ENCODE peak calls at places on chromosomes 5 and 9, in nine cellular contexts. P, R, J, Z, O, Q, D, K and N are unnamed samples.

GRCh38 chr5:102527547-102527946 is 28.7 kb upstream of the SLCO6A1 start:
- DNase-seq in Q (no peak), K (no peak), O (no peak), R (no peak), Z (no peak), D (no peak), P (no peak), J (no peak), N (no peak)

GRCh38 chr5:103793595-103794182 is 231.1 kb upstream of the NUDT12 start:
- DNase-seq in J (no peak), P (no peak), R (no peak), K (no peak), O (no peak), D (no peak), Q (no peak), Z (no peak), N (no peak)

GRCh38 chr5:5295361-5295760 is 127.1 kb upstream of the ICE1 start:
- DNase-seq in Z (no peak), O (no peak), J (no peak), P (no peak), D (no peak), Q (no peak), K (no peak), R (no peak), N (no peak)

GRCh38 chr5:25688156-25688555 is 1043.4 kb upstream of the CDH10 start:
- DNase-seq in K (no peak), Z (no peak), J (no peak), R (no peak), Q (no peak), O (no peak), D (no peak), P (no peak), N (no peak)

GRCh38 chr5:41869150-41869738 is 981 bp downstream of the OXCT1 start:
- DNase-seq in P (no peak), R (peak; percentile 31), D (peak; percentile 8), Z (peak; percentile 40), K (peak; percentile 41), O (peak; percentile 91), J (no peak), Q (peak; percentile 36), N (peak; percentile 29)

GRCh38 chr9:91405343-91406077 is 18.1 kb downstream of the NFIL3 start:
- DNase-seq in Q (no peak), O (no peak), P (no peak), R (no peak), K (no peak), J (no peak), Z (no peak), D (no peak), N (no peak)

GRCh38 chr5:169431386-169431785 is 130.4 kb upstream of the SLIT3 start:
- DNase-seq in Z (peak; percentile 84), K (no peak), R (no peak), J (no peak), D (no peak), Q (no peak), P (no peak), O (no peak), N (no peak)

GRCh38 chr5:1300581-1301083 is 5.8 kb upstream of the TERT start:
- DNase-seq in O (no peak), P (no peak), Q (no peak), Z (no peak), R (no peak), J (no peak), K (no peak), D (no peak), N (no peak)

GRCh38 chr5:399296-400281 is 43.4 kb upstream of the EXOC3 start:
- DNase-seq in D (no peak), Q (peak; percentile 79), Z (peak; percentile 87), P (no peak), O (peak; percentile 91), J (no peak), K (peak; percentile 94), R (no peak), N (peak; percentile 78)

GRCh38 chr5:422323-423232 is 20.4 kb upstream of the EXOC3 start:
- DNase-seq in P (no peak), J (no peak), O (no peak), R (no peak), D (no peak), Z (no peak), K (no peak), Q (no peak), N (no peak)

GRCh38 chr5:90632799-90633198 is 74.2 kb downstream of the ADGRV1 start:
- DNase-seq in K (no peak), Z (no peak), O (no peak), Q (no peak), J (no peak), R (no peak), D (no peak), P (no peak), N (no peak)

GRCh38 chr5:97991236-97991635 is 782.2 kb upstream of the RGMB start:
- DNase-seq in J (no peak), Z (no peak), R (no peak), O (no peak), P (no peak), Q (no peak), D (no peak), K (no peak), N (no peak)

GRCh38 chr9:16985559-16986348 is 115.3 kb upstream of the BNC2 start:
- DNase-seq in K (peak; percentile 37), R (no peak), Z (peak; percentile 26), P (no peak), O (no peak), Q (no peak), J (no peak), D (no peak), N (no peak)

GRCh38 chr9:131635285-131635684 is 90.0 kb downstream of the PRRT1B start:
- DNase-seq in K (peak; percentile 96), J (peak; percentile 48), Q (peak; percentile 78), Z (peak; percentile 96), D (peak; percentile 63), R (no peak), P (no peak), O (peak; percentile 80), N (peak; percentile 87)

GRCh38 chr9:112261133-112261532 is 72.3 kb downstream of the PTBP3 start:
- DNase-seq in O (no peak), Z (no peak), K (no peak), D (no peak), R (no peak), P (no peak), Q (no peak), J (no peak), N (no peak)

GRCh38 chr5:179870403-179870903 is 11.8 kb upstream of the MRNIP start:
- DNase-seq in O (peak; percentile 85), R (peak; percentile 30), J (no peak), K (no peak), P (no peak), D (no peak), Q (peak; percentile 34), Z (no peak), N (peak; percentile 28)

GRCh38 chr9:14423816-14424261 is 109.9 kb upstream of the NFIB start:
- DNase-seq in R (no peak), J (no peak), O (no peak), K (peak; percentile 45), Z (peak; percentile 51), D (no peak), Q (no peak), P (no peak), N (no peak)

GRCh38 chr9:129359871-129360536 is 181.9 kb upstream of the IER5L start:
- DNase-seq in Q (no peak), K (no peak), J (no peak), Z (no peak), D (no peak), O (no peak), P (no peak), R (no peak), N (no peak)

GRCh38 chr5:15365040-15365439 is 134.9 kb upstream of the FBXL7 start:
- DNase-seq in Q (no peak), O (no peak), P (no peak), J (no peak), Z (peak; percentile 17), K (no peak), D (no peak), R (no peak), N (no peak)

GRCh38 chr9:76369583-76369982 is 24.6 kb downstream of the RFK start:
- DNase-seq in O (no peak), Z (no peak), P (no peak), J (no peak), D (no peak), Q (no peak), K (no peak), R (peak; percentile 86), N (no peak)

GRCh38 chr5:139900546-139901250 is 105.1 kb downstream of the PSD2 start:
- DNase-seq in O (no peak), Q (no peak), J (no peak), R (no peak), Z (no peak), D (no peak), K (no peak), P (no peak), N (no peak)

GRCh38 chr9:20504930-20505329 is 117.4 kb downstream of the MLLT3 start:
- DNase-seq in J (no peak), K (no peak), O (no peak), D (no peak), Q (no peak), R (no peak), P (no peak), Z (no peak), N (peak; percentile 41)

GRCh38 chr5:154478224-154478565 is at the start of gene HAND1:
- DNase-seq in Z (peak; percentile 21), R (no peak), K (peak; percentile 86), O (peak; percentile 88), D (no peak), P (peak; percentile 3), J (no peak), Q (no peak), N (no peak)